ENCODE peak calls at places on chromosomes 4 and X, in five cellular contexts. Z is stimulated activated CD4-positive, alpha-beta T cell treated with anti-CD3 and anti-CD28 coated beads, Interleukin-4, amount 100 ng/mL, for 48 hours; K is psoas muscle; R is iPS DF 6.9; Y is NCI-H774. J is an unnamed sample.

GRCh38 chr4:24932831-24933230 is 20.0 kb upstream of the CCDC149 start:
- DNase-seq in R (no peak), K (no peak), Y (no peak), Z (no peak), J (no peak)

GRCh38 chrX:40530471-40530870 is 50.3 kb upstream of the ATP6AP2 start:
- DNase-seq in R (no peak), Z (no peak), Y (no peak), K (no peak), J (no peak)

GRCh38 chrX:150508461-150509367 is 59.7 kb upstream of the MTM1 start:
- DNase-seq in R (no peak), K (peak; percentile 43), Y (no peak), Z (no peak), J (no peak)

GRCh38 chr4:85787133-85787532 is 312.2 kb downstream of the ARHGAP24 start:
- DNase-seq in Z (no peak), Y (no peak), K (no peak), R (no peak), J (no peak)

GRCh38 chr4:56424697-56425514 is 10.5 kb downstream of the PPAT start:
- DNase-seq in R (no peak), K (no peak), Z (peak; percentile 10), Y (no peak), J (no peak)

GRCh38 chr4:101347267-101347556 is at the start of gene PPP3CA:
- DNase-seq in Z (no peak), Y (no peak), R (no peak), K (peak; percentile 60), J (no peak)

GRCh38 chr4:25536577-25537325 is 118.9 kb upstream of the SLC34A2 start:
- DNase-seq in Z (no peak), K (no peak), R (no peak), Y (no peak), J (no peak)

GRCh38 chr4:80173841-80174240 is 23.5 kb upstream of the PRDM8 start:
- DNase-seq in R (no peak), K (no peak), Y (no peak), Z (no peak), J (no peak)

GRCh38 chr4:74437866-74438265 is 7.1 kb upstream of the AREG start:
- DNase-seq in R (no peak), K (no peak), Y (no peak), Z (no peak), J (no peak)

GRCh38 chr4:51943221-51943620 is 76.9 kb downstream of the LRRC66 start:
- DNase-seq in K (no peak), Z (no peak), R (no peak), Y (no peak), J (no peak)

GRCh38 chrX:110746014-110746413 is 49.6 kb downstream of the CHRDL1 start:
- DNase-seq in Y (no peak), K (no peak), R (no peak), Z (no peak), J (no peak)

GRCh38 chrX:30665471-30665870 is 12.2 kb downstream of the GK start:
- DNase-seq in Y (no peak), Z (no peak), K (no peak), R (no peak), J (no peak)

GRCh38 chrX:70479197-70479969 is 34.7 kb downstream of the DLG3 start:
- DNase-seq in Y (no peak), K (no peak), R (no peak), Z (no peak), J (no peak)

GRCh38 chr4:83011779-83012630 is 1.4 kb upstream of the LIN54 start:
- DNase-seq in K (peak; percentile 38), Z (peak; percentile 28), Y (no peak), R (no peak), J (no peak)

GRCh38 chr4:91116861-91117260 is 989.7 kb downstream of the CCSER1 start:
- DNase-seq in K (no peak), Z (no peak), R (no peak), Y (no peak), J (no peak)

GRCh38 chr4:101670897-101671296 is 119.6 kb upstream of the BANK1 start:
- DNase-seq in Y (no peak), Z (no peak), R (no peak), K (peak; percentile 23), J (no peak)